ENCODE peak calls at places on chromosomes 13 and 19, in nine cellular contexts. Z is neural crest cell; D is naive thymus-derived CD8-positive, alpha-beta T cell; K is AG04450; T is T-helper 17 cell; C is psoas muscle; I is stimulated activated CD4-positive, alpha-beta T cell treated with anti-CD3 and anti-CD28 coated beads, Interleukin-1b, Interleukin-23, amount 100 ng/mL, for 4 hours; X is activated CD4-positive, CD25-positive, alpha-beta regulatory T cell; R is non-pigmented ciliary epithelial cell. N is an unnamed sample.

GRCh38 chr13:88887045-88887662 is 1216.0 kb downstream of the SLITRK5 start:
- DNase-seq in Z (no peak), T (no peak), C (no peak), D (no peak), R (no peak), K (no peak), X (no peak), I (no peak), N (no peak)

GRCh38 chr19:38251564-38252051 is 4.6 kb downstream of the PPP1R14A start:
- DNase-seq in R (no peak), T (no peak), X (no peak), K (no peak), Z (no peak), C (no peak), D (no peak), I (no peak), N (no peak)

GRCh38 chr13:96781141-96781540 is 213.1 kb downstream of the OXGR1 start:
- DNase-seq in T (no peak), K (no peak), I (no peak), Z (no peak), R (no peak), D (no peak), X (no peak), C (peak; percentile 10), N (no peak)

GRCh38 chr13:37811441-37811840 is 58.1 kb downstream of the TRPC4 start:
- DNase-seq in R (peak; percentile 44), I (no peak), Z (no peak), X (no peak), C (no peak), T (no peak), D (no peak), K (no peak), N (no peak)

GRCh38 chr19:32336259-32337111 is 8.9 kb upstream of the ZNF507 start:
- DNase-seq in X (no peak), R (no peak), K (no peak), T (no peak), C (no peak), I (no peak), Z (no peak), D (no peak), N (peak; percentile 15)

GRCh38 chr19:49558591-49558990 is 21.8 kb downstream of the NOSIP start:
- DNase-seq in C (no peak), X (no peak), I (no peak), T (no peak), K (no peak), Z (no peak), R (no peak), D (peak; percentile 50), N (no peak)

GRCh38 chr19:43474986-43475705 is 9.7 kb upstream of the LYPD3 start:
- DNase-seq in R (no peak), C (peak; percentile 94), I (peak; percentile 98), X (peak; percentile 89), T (peak; percentile 96), K (peak; percentile 88), D (peak; percentile 97), Z (peak; percentile 98), N (peak; percentile 50)

GRCh38 chr13:50123515-50123861 is 108.2 kb downstream of the KCNRG start:
- DNase-seq in C (no peak), I (no peak), K (no peak), X (no peak), R (no peak), Z (no peak), D (peak; percentile 57), T (no peak), N (no peak)

GRCh38 chr19:14147797-14148605 is 11.6 kb upstream of the ASF1B start:
- DNase-seq in D (peak; percentile 56), T (peak; percentile 36), C (peak; percentile 72), R (no peak), X (peak; percentile 31), I (peak; percentile 41), K (peak; percentile 15), Z (peak; percentile 65), N (peak; percentile 26)

GRCh38 chr13:111549464-111549863 is 229.0 kb downstream of the TEX29 start:
- DNase-seq in R (no peak), I (no peak), D (no peak), T (no peak), C (no peak), X (no peak), K (no peak), Z (no peak), N (no peak)

GRCh38 chr13:77390391-77390790 is 63.5 kb upstream of the MYCBP2 start:
- DNase-seq in D (no peak), Z (no peak), X (no peak), I (no peak), T (no peak), R (no peak), C (peak; percentile 18), K (no peak), N (no peak)

GRCh38 chr13:98108330-98108729 is 34.6 kb upstream of the FARP1 start:
- DNase-seq in X (no peak), Z (no peak), I (no peak), T (no peak), C (no peak), K (no peak), D (no peak), R (no peak), N (no peak)

GRCh38 chr19:13849991-13850909 is 26.7 kb upstream of the NANOS3 start:
- DNase-seq in R (no peak), T (peak; percentile 62), I (peak; percentile 62), D (no peak), K (no peak), C (peak; percentile 87), X (peak; percentile 29), Z (peak; percentile 62), N (no peak)

GRCh38 chr19:46674416-46675178 is 13.6 kb upstream of the DACT3 start:
- DNase-seq in Z (no peak), D (no peak), R (no peak), X (no peak), I (no peak), K (no peak), T (no peak), C (no peak), N (no peak)

GRCh38 chr13:44151474-44151873 is 222.2 kb upstream of the SERP2 start:
- DNase-seq in D (no peak), C (peak; percentile 26), Z (no peak), K (no peak), R (no peak), T (no peak), X (no peak), I (no peak), N (no peak)

GRCh38 chr19:18543814-18544475 is 572 bp upstream of the FKBP8 start:
- DNase-seq in K (no peak), X (peak; percentile 60), D (peak; percentile 61), R (no peak), T (peak; percentile 57), C (no peak), I (peak; percentile 39), Z (no peak), N (peak; percentile 34)

GRCh38 chr13:25143693-25144092 is 28.4 kb downstream of the AMER2 start:
- DNase-seq in T (no peak), D (no peak), I (no peak), Z (no peak), K (no peak), X (no peak), R (no peak), C (no peak), N (no peak)

GRCh38 chr13:68173111-68173510 is 943.0 kb upstream of the PCDH9 start:
- DNase-seq in R (peak; percentile 17), Z (no peak), C (no peak), I (no peak), D (no peak), K (no peak), T (no peak), X (no peak), N (no peak)

GRCh38 chr13:28493740-28494536 is 990 bp downstream of the FLT1 start:
- DNase-seq in T (no peak), X (no peak), R (no peak), Z (no peak), D (peak; percentile 11), C (no peak), I (no peak), K (no peak), N (no peak)

GRCh38 chr19:35977446-35978222 is 17.4 kb upstream of the SDHAF1 start:
- DNase-seq in C (no peak), X (no peak), R (no peak), D (peak; percentile 29), Z (no peak), K (no peak), T (no peak), I (no peak), N (no peak)

GRCh38 chr13:110047511-110047910 is 259.4 kb downstream of the COL4A1 start:
- DNase-seq in T (no peak), C (no peak), D (no peak), Z (no peak), K (peak; percentile 72), I (no peak), R (peak; percentile 91), X (no peak), N (no peak)

GRCh38 chr19:7549749-7550148 is 14.2 kb downstream of the PNPLA6 start:
- DNase-seq in D (no peak), K (no peak), Z (no peak), I (no peak), C (no peak), T (no peak), R (no peak), X (no peak), N (no peak)

GRCh38 chr19:49114630-49115363 is 627 bp downstream of the LIN7B start:
- DNase-seq in I (peak; percentile 44), R (no peak), T (peak; percentile 29), C (peak; percentile 60), K (no peak), D (peak; percentile 60), X (peak; percentile 25), Z (peak; percentile 57), N (no peak)

GRCh38 chr19:14497347-14497921 is 1.5 kb upstream of the GIPC1 start:
- DNase-seq in D (no peak), K (no peak), I (no peak), Z (no peak), R (no peak), T (no peak), C (peak; percentile 36), X (no peak), N (no peak)

GRCh38 chr13:102460806-102461205 is 59.0 kb upstream of the FGF14 start:
- DNase-seq in D (no peak), Z (no peak), I (no peak), T (no peak), C (no peak), X (no peak), K (no peak), R (no peak), N (no peak)

GRCh38 chr19:10019246-10019645 is 6.0 kb downstream of the RDH8 start:
- DNase-seq in Z (no peak), X (no peak), T (no peak), D (no peak), I (no peak), K (no peak), R (no peak), C (no peak), N (no peak)

GRCh38 chr13:43405457-43405856 is 381.3 kb downstream of the ENOX1 start:
- DNase-seq in T (no peak), X (no peak), I (no peak), D (no peak), C (no peak), Z (no peak), K (peak; percentile 8), R (peak; percentile 51), N (no peak)

GRCh38 chr19:50368649-50369570 is 3.5 kb upstream of the NAPSA start:
- DNase-seq in K (peak; percentile 65), D (peak; percentile 80), X (peak; percentile 31), C (peak; percentile 81), I (peak; percentile 72), T (peak; percentile 65), Z (peak; percentile 82), R (no peak), N (peak; percentile 34)

GRCh38 chr13:52862358-52863206 is 14.1 kb upstream of the PCDH8 start:
- DNase-seq in T (no peak), I (no peak), R (no peak), K (no peak), Z (peak; percentile 52), X (no peak), D (no peak), C (no peak), N (no peak)

GRCh38 chr19:18006895-18007604 is 920 bp upstream of the ARRDC2 start:
- DNase-seq in K (no peak), R (no peak), Z (peak; percentile 85), I (peak; percentile 77), C (peak; percentile 84), X (peak; percentile 70), T (peak; percentile 72), D (peak; percentile 82), N (peak; percentile 49)

GRCh38 chr19:21483589-21484170 is 21.7 kb upstream of the ZNF429 start:
- DNase-seq in X (no peak), T (peak; percentile 33), R (no peak), K (no peak), C (peak; percentile 43), I (peak; percentile 64), Z (peak; percentile 20), D (peak; percentile 52), N (no peak)

N was measured in SW 1271.